ENCODE peak calls at places on chromosomes 6 and 20, in four cellular contexts. One of them, this sample, is unnamed.
A peak's percentile ranks its signal among the peaks of the same experiment; 100 is the strongest.

GRCh38 chr6:31907158-31907813 is 5.4 kb upstream of the ZBTB12 start:
- DNase-seq in GM23248: peak; percentile 87
- DNase-seq in neural progenitor cell: peak; percentile 33
- DNase-seq in IMR-90: peak; percentile 85
- DNase-seq in this sample: peak; percentile 89

GRCh38 chr6:129921169-129921817 is 60.2 kb upstream of the TMEM244 start:
- DNase-seq in GM23248: no peak
- DNase-seq in neural progenitor cell: no peak
- DNase-seq in IMR-90: no peak
- DNase-seq in this sample: no peak

GRCh38 chr6:81075974-81076373 is 676.5 kb downstream of the TENT5A start:
- DNase-seq in GM23248: peak; percentile 6
- DNase-seq in neural progenitor cell: peak; percentile 77
- DNase-seq in IMR-90: peak; percentile 12
- DNase-seq in this sample: peak; percentile 8

GRCh38 chr6:75118925-75119515 is 86.8 kb downstream of the COL12A1 start:
- DNase-seq in GM23248: no peak
- DNase-seq in neural progenitor cell: no peak
- DNase-seq in IMR-90: no peak
- DNase-seq in this sample: no peak

GRCh38 chr6:9458424-9458823 is 956.5 kb downstream of the TFAP2A start:
- DNase-seq in GM23248: no peak
- DNase-seq in neural progenitor cell: peak; percentile 50
- DNase-seq in IMR-90: no peak
- DNase-seq in this sample: no peak

GRCh38 chr20:43755851-43756250 is 29.0 kb upstream of the GTSF1L start:
- DNase-seq in GM23248: peak; percentile 83
- DNase-seq in neural progenitor cell: no peak
- DNase-seq in IMR-90: peak; percentile 74
- DNase-seq in this sample: peak; percentile 57

GRCh38 chr6:138588805-138589434 is 89.6 kb upstream of the NHSL1 start:
- DNase-seq in GM23248: peak; percentile 77
- DNase-seq in neural progenitor cell: peak; percentile 74
- DNase-seq in IMR-90: peak; percentile 83
- DNase-seq in this sample: peak; percentile 85

GRCh38 chr6:98054453-98054852 is 771.4 kb upstream of the MMS22L start:
- DNase-seq in GM23248: peak; percentile 38
- DNase-seq in neural progenitor cell: no peak
- DNase-seq in IMR-90: peak; percentile 1
- DNase-seq in this sample: no peak

GRCh38 chr20:63252157-63252780 is 2.0 kb downstream of the NKAIN4 start:
- DNase-seq in GM23248: no peak
- DNase-seq in neural progenitor cell: no peak
- DNase-seq in IMR-90: no peak
- DNase-seq in this sample: no peak

GRCh38 chr20:63253065-63253437 is 1.2 kb downstream of the NKAIN4 start:
- DNase-seq in GM23248: no peak
- DNase-seq in neural progenitor cell: no peak
- DNase-seq in IMR-90: no peak
- DNase-seq in this sample: no peak

GRCh38 chr20:63254536-63255384 is 497 bp upstream of the NKAIN4 start:
- DNase-seq in GM23248: no peak
- DNase-seq in neural progenitor cell: peak; percentile 79
- DNase-seq in IMR-90: no peak
- DNase-seq in this sample: no peak

GRCh38 chr20:63254237-63254535 is at the start of gene NKAIN4:
- DNase-seq in GM23248: no peak
- DNase-seq in neural progenitor cell: no peak
- DNase-seq in IMR-90: no peak
- DNase-seq in this sample: no peak

GRCh38 chr20:63253438-63254236 is 626 bp downstream of the NKAIN4 start:
- DNase-seq in GM23248: peak; percentile 36
- DNase-seq in neural progenitor cell: peak; percentile 91
- DNase-seq in IMR-90: no peak
- DNase-seq in this sample: no peak
- H2AFZ ChIP-seq in GM23248: no peak overlapping the region
- H2AFZ ChIP-seq in neural progenitor cell: peak overlapping the region; percentile 69
- H2AFZ ChIP-seq in IMR-90: peak overlapping the region; percentile 72
- H2AFZ ChIP-seq in this sample: no peak overlapping the region

GRCh38 chr6:36670271-36670670 is 8.2 kb upstream of the CDKN1A start:
- DNase-seq in GM23248: no peak
- DNase-seq in neural progenitor cell: no peak
- DNase-seq in IMR-90: no peak
- DNase-seq in this sample: no peak

GRCh38 chr6:36671687-36672375 is 6.7 kb upstream of the CDKN1A start:
- DNase-seq in GM23248: no peak
- DNase-seq in neural progenitor cell: no peak
- DNase-seq in IMR-90: no peak
- DNase-seq in this sample: no peak

GRCh38 chr6:36666726-36667591 is 11.6 kb upstream of the CDKN1A start:
- DNase-seq in GM23248: peak; percentile 97
- DNase-seq in neural progenitor cell: peak; percentile 73
- DNase-seq in IMR-90: peak; percentile 96
- DNase-seq in this sample: peak; percentile 97

GRCh38 chr6:36665180-36665579 is 13.3 kb upstream of the CDKN1A start:
- DNase-seq in GM23248: no peak
- DNase-seq in neural progenitor cell: no peak
- DNase-seq in IMR-90: no peak
- DNase-seq in this sample: no peak

GRCh38 chr6:36668601-36669390 is 9.7 kb upstream of the CDKN1A start:
- DNase-seq in GM23248: no peak
- DNase-seq in neural progenitor cell: no peak
- DNase-seq in IMR-90: no peak
- DNase-seq in this sample: no peak
- H2AFZ ChIP-seq in GM23248: no peak overlapping the region
- H2AFZ ChIP-seq in neural progenitor cell: no peak overlapping the region
- H2AFZ ChIP-seq in IMR-90: no peak overlapping the region
- H2AFZ ChIP-seq in this sample: no peak overlapping the region

GRCh38 chr6:3206339-3207015 is 21.0 kb downstream of the TUBB2B start:
- DNase-seq in GM23248: no peak
- DNase-seq in neural progenitor cell: no peak
- DNase-seq in IMR-90: no peak
- DNase-seq in this sample: no peak

GRCh38 chr6:3209114-3210023 is 18.1 kb downstream of the TUBB2B start:
- DNase-seq in GM23248: peak; percentile 99
- DNase-seq in neural progenitor cell: peak; percentile 62
- DNase-seq in IMR-90: peak; percentile 98
- DNase-seq in this sample: peak; percentile 93

GRCh38 chr6:3210024-3210610 is 17.3 kb downstream of the TUBB2B start:
- DNase-seq in GM23248: no peak
- DNase-seq in neural progenitor cell: no peak
- DNase-seq in IMR-90: peak; percentile 33
- DNase-seq in this sample: no peak

GRCh38 chr6:3208096-3208774 is 19.2 kb downstream of the TUBB2B start:
- DNase-seq in GM23248: peak; percentile 98
- DNase-seq in neural progenitor cell: no peak
- DNase-seq in IMR-90: peak; percentile 95
- DNase-seq in this sample: peak; percentile 95

GRCh38 chr6:3208775-3209113 is 18.7 kb downstream of the TUBB2B start:
- DNase-seq in GM23248: no peak
- DNase-seq in neural progenitor cell: no peak
- DNase-seq in IMR-90: no peak
- DNase-seq in this sample: no peak
- H2AFZ ChIP-seq in GM23248: peak overlapping the region; percentile 16
- H2AFZ ChIP-seq in neural progenitor cell: peak overlapping the region; percentile 73
- H2AFZ ChIP-seq in IMR-90: peak overlapping the region; percentile 88
- H2AFZ ChIP-seq in this sample: no peak overlapping the region

GRCh38 chr6:35755525-35755924 is 18.7 kb downstream of the ARMC12 start:
- DNase-seq in GM23248: no peak
- DNase-seq in neural progenitor cell: no peak
- DNase-seq in IMR-90: no peak
- DNase-seq in this sample: no peak

GRCh38 chr6:35759401-35759800 is 17.0 kb upstream of the CLPSL2 start:
- DNase-seq in GM23248: no peak
- DNase-seq in neural progenitor cell: no peak
- DNase-seq in IMR-90: no peak
- DNase-seq in this sample: no peak

GRCh38 chr6:35754452-35755321 is 17.9 kb downstream of the ARMC12 start:
- DNase-seq in GM23248: peak; percentile 25
- DNase-seq in neural progenitor cell: no peak
- DNase-seq in IMR-90: peak; percentile 45
- DNase-seq in this sample: peak; percentile 56

GRCh38 chr6:35752330-35752729 is 15.5 kb downstream of the ARMC12 start:
- DNase-seq in GM23248: no peak
- DNase-seq in neural progenitor cell: no peak
- DNase-seq in IMR-90: no peak
- DNase-seq in this sample: no peak

GRCh38 chr6:35757461-35758123 is 18.8 kb upstream of the CLPSL2 start:
- DNase-seq in GM23248: peak; percentile 40
- DNase-seq in neural progenitor cell: peak; percentile 80
- DNase-seq in IMR-90: peak; percentile 28
- DNase-seq in this sample: peak; percentile 46
- H2AFZ ChIP-seq in GM23248: no peak overlapping the region
- H2AFZ ChIP-seq in neural progenitor cell: peak overlapping the region; percentile 64
- H2AFZ ChIP-seq in IMR-90: peak overlapping the region; percentile 32
- H2AFZ ChIP-seq in this sample: no peak overlapping the region

GRCh38 chr6:108165714-108166663 is at the start of gene NR2E1:
- DNase-seq in GM23248: peak; percentile 23
- DNase-seq in neural progenitor cell: peak; percentile 65
- DNase-seq in IMR-90: peak; percentile 9
- DNase-seq in this sample: peak; percentile 21
- H2AFZ ChIP-seq in GM23248: peak within 1 kb of the TSS; percentile 3
- H2AFZ ChIP-seq in neural progenitor cell: peak within 1 kb of the TSS; percentile 1
- H2AFZ ChIP-seq in IMR-90: peak within 1 kb of the TSS; percentile 10
- H2AFZ ChIP-seq in this sample: no peak within 1 kb of the TSS

GRCh38 chr6:56814802-56815201 is 140.1 kb upstream of the BEND6 start:
- DNase-seq in GM23248: no peak
- DNase-seq in neural progenitor cell: no peak
- DNase-seq in IMR-90: no peak
- DNase-seq in this sample: no peak

GRCh38 chr6:56816393-56816792 is 138.5 kb upstream of the BEND6 start:
- DNase-seq in GM23248: no peak
- DNase-seq in neural progenitor cell: no peak
- DNase-seq in IMR-90: no peak
- DNase-seq in this sample: no peak

GRCh38 chr6:56814308-56814707 is 140.6 kb upstream of the BEND6 start:
- DNase-seq in GM23248: no peak
- DNase-seq in neural progenitor cell: no peak
- DNase-seq in IMR-90: no peak
- DNase-seq in this sample: no peak

GRCh38 chr6:56819604-56820003 is 135.3 kb upstream of the BEND6 start:
- DNase-seq in GM23248: no peak
- DNase-seq in neural progenitor cell: no peak
- DNase-seq in IMR-90: no peak
- DNase-seq in this sample: no peak

GRCh38 chr6:56815436-56815835 is 139.5 kb upstream of the BEND6 start:
- DNase-seq in GM23248: no peak
- DNase-seq in neural progenitor cell: no peak
- DNase-seq in IMR-90: no peak
- DNase-seq in this sample: no peak
- H2AFZ ChIP-seq in GM23248: no peak overlapping the region
- H2AFZ ChIP-seq in neural progenitor cell: no peak overlapping the region
- H2AFZ ChIP-seq in IMR-90: no peak overlapping the region
- H2AFZ ChIP-seq in this sample: no peak overlapping the region

GRCh38 chr20:50017576-50018248 is 34.9 kb downstream of the SNAI1 start:
- DNase-seq in GM23248: peak; percentile 33
- DNase-seq in neural progenitor cell: no peak
- DNase-seq in IMR-90: no peak
- DNase-seq in this sample: no peak

GRCh38 chr20:50015636-50015992 is 32.8 kb downstream of the SNAI1 start:
- DNase-seq in GM23248: peak; percentile 53
- DNase-seq in neural progenitor cell: no peak
- DNase-seq in IMR-90: no peak
- DNase-seq in this sample: no peak

GRCh38 chr20:50017160-50017559 is 34.4 kb downstream of the SNAI1 start:
- DNase-seq in GM23248: no peak
- DNase-seq in neural progenitor cell: no peak
- DNase-seq in IMR-90: no peak
- DNase-seq in this sample: no peak

GRCh38 chr20:50014570-50015562 is 32.1 kb downstream of the SNAI1 start:
- DNase-seq in GM23248: no peak
- DNase-seq in neural progenitor cell: no peak
- DNase-seq in IMR-90: no peak
- DNase-seq in this sample: no peak

GRCh38 chr20:50015993-50016770 is 33.4 kb downstream of the SNAI1 start:
- DNase-seq in GM23248: peak; percentile 55
- DNase-seq in neural progenitor cell: no peak
- DNase-seq in IMR-90: no peak
- DNase-seq in this sample: no peak
- H2AFZ ChIP-seq in GM23248: peak overlapping the region; percentile 58
- H2AFZ ChIP-seq in neural progenitor cell: peak overlapping the region; percentile 78
- H2AFZ ChIP-seq in IMR-90: no peak overlapping the region
- H2AFZ ChIP-seq in this sample: no peak overlapping the region

GRCh38 chr6:1890071-1890470 is 280.4 kb downstream of the FOXC1 start:
- DNase-seq in GM23248: no peak
- DNase-seq in neural progenitor cell: no peak
- DNase-seq in IMR-90: no peak
- DNase-seq in this sample: no peak

GRCh38 chr6:1884313-1884712 is 274.6 kb downstream of the FOXC1 start:
- DNase-seq in GM23248: no peak
- DNase-seq in neural progenitor cell: no peak
- DNase-seq in IMR-90: no peak
- DNase-seq in this sample: peak; percentile 13

GRCh38 chr6:1890987-1891386 is 281.3 kb downstream of the FOXC1 start:
- DNase-seq in GM23248: no peak
- DNase-seq in neural progenitor cell: no peak
- DNase-seq in IMR-90: no peak
- DNase-seq in this sample: no peak

GRCh38 chr6:1885576-1886003 is 275.9 kb downstream of the FOXC1 start:
- DNase-seq in GM23248: no peak
- DNase-seq in neural progenitor cell: peak; percentile 55
- DNase-seq in IMR-90: no peak
- DNase-seq in this sample: peak; percentile 23
- H2AFZ ChIP-seq in GM23248: no peak overlapping the region
- H2AFZ ChIP-seq in neural progenitor cell: no peak overlapping the region
- H2AFZ ChIP-seq in IMR-90: peak overlapping the region; percentile 46
- H2AFZ ChIP-seq in this sample: no peak overlapping the region